ENCODE peak calls at places on chromosome 4, in eight cellular contexts. One of them, this sample, is unnamed.
A peak's percentile ranks its signal among the peaks of the same experiment; 100 is the strongest.

GRCh38 chr4:182188622-182189021 is 54.6 kb upstream of the TENM3 start:
- DNase-seq in RWPE2: no peak
- DNase-seq in CD8-positive, alpha-beta T cell: no peak
- DNase-seq in left lung: no peak
- DNase-seq in IMR-90: peak; percentile 54
- DNase-seq in K562: no peak
- DNase-seq in mucosa of descending colon: no peak
- DNase-seq in bronchial epithelial cell: no peak
- DNase-seq in this sample: no peak

GRCh38 chr4:110823251-110823650 is 200.4 kb upstream of the PITX2 start:
- DNase-seq in RWPE2: no peak
- DNase-seq in bronchial epithelial cell: peak; percentile 41
- DNase-seq in K562: no peak
- DNase-seq in IMR-90: peak; percentile 60
- DNase-seq in left lung: no peak
- DNase-seq in CD8-positive, alpha-beta T cell: no peak
- DNase-seq in mucosa of descending colon: no peak
- DNase-seq in this sample: no peak

GRCh38 chr4:89175611-89176010 is 64.3 kb downstream of the TIGD2 start:
- DNase-seq in RWPE2: no peak
- DNase-seq in CD8-positive, alpha-beta T cell: no peak
- DNase-seq in bronchial epithelial cell: no peak
- DNase-seq in mucosa of descending colon: peak; percentile 28
- DNase-seq in left lung: no peak
- DNase-seq in IMR-90: no peak
- DNase-seq in K562: no peak
- DNase-seq in this sample: no peak

GRCh38 chr4:79623125-79623905 is 215.3 kb upstream of the GK2 start:
- DNase-seq in IMR-90: peak; percentile 5
- DNase-seq in left lung: no peak
- DNase-seq in CD8-positive, alpha-beta T cell: no peak
- DNase-seq in bronchial epithelial cell: no peak
- DNase-seq in K562: no peak
- DNase-seq in RWPE2: no peak
- DNase-seq in mucosa of descending colon: no peak
- DNase-seq in this sample: no peak

GRCh38 chr4:55838356-55838755 is 15.1 kb upstream of the EXOC1 start:
- DNase-seq in mucosa of descending colon: no peak
- DNase-seq in K562: no peak
- DNase-seq in left lung: no peak
- DNase-seq in RWPE2: no peak
- DNase-seq in IMR-90: peak; percentile 5
- DNase-seq in CD8-positive, alpha-beta T cell: no peak
- DNase-seq in bronchial epithelial cell: no peak
- DNase-seq in this sample: no peak

GRCh38 chr4:59339631-59340030 is 1860.5 kb upstream of the ADGRL3 start:
- DNase-seq in bronchial epithelial cell: no peak
- DNase-seq in K562: no peak
- DNase-seq in left lung: no peak
- DNase-seq in RWPE2: no peak
- DNase-seq in mucosa of descending colon: no peak
- DNase-seq in CD8-positive, alpha-beta T cell: no peak
- DNase-seq in IMR-90: no peak
- DNase-seq in this sample: no peak

GRCh38 chr4:178917756-178918155 is 1475.5 kb upstream of the AGA start:
- DNase-seq in RWPE2: no peak
- DNase-seq in left lung: no peak
- DNase-seq in K562: no peak
- DNase-seq in mucosa of descending colon: no peak
- DNase-seq in CD8-positive, alpha-beta T cell: no peak
- DNase-seq in IMR-90: no peak
- DNase-seq in bronchial epithelial cell: no peak
- DNase-seq in this sample: no peak

GRCh38 chr4:65071532-65071931 is 598.8 kb downstream of the EPHA5 start:
- DNase-seq in mucosa of descending colon: no peak
- DNase-seq in RWPE2: no peak
- DNase-seq in CD8-positive, alpha-beta T cell: no peak
- DNase-seq in K562: no peak
- DNase-seq in IMR-90: no peak
- DNase-seq in bronchial epithelial cell: peak; percentile 43
- DNase-seq in left lung: no peak
- DNase-seq in this sample: no peak

GRCh38 chr4:89161841-89162240 is 50.5 kb downstream of the TIGD2 start:
- DNase-seq in RWPE2: no peak
- DNase-seq in CD8-positive, alpha-beta T cell: no peak
- DNase-seq in IMR-90: peak; percentile 6
- DNase-seq in bronchial epithelial cell: peak; percentile 27
- DNase-seq in mucosa of descending colon: no peak
- DNase-seq in K562: no peak
- DNase-seq in left lung: no peak
- DNase-seq in this sample: no peak

GRCh38 chr4:108725457-108725856 is 37.4 kb downstream of the ETNPPL start:
- DNase-seq in bronchial epithelial cell: no peak
- DNase-seq in K562: no peak
- DNase-seq in RWPE2: no peak
- DNase-seq in left lung: no peak
- DNase-seq in mucosa of descending colon: no peak
- DNase-seq in IMR-90: no peak
- DNase-seq in CD8-positive, alpha-beta T cell: no peak
- DNase-seq in this sample: no peak

GRCh38 chr4:109873791-109874514 is 26.0 kb downstream of the LRIT3 start:
- DNase-seq in mucosa of descending colon: no peak
- DNase-seq in CD8-positive, alpha-beta T cell: no peak
- DNase-seq in K562: no peak
- DNase-seq in RWPE2: no peak
- DNase-seq in bronchial epithelial cell: peak; percentile 75
- DNase-seq in left lung: peak; percentile 17
- DNase-seq in IMR-90: peak; percentile 2
- DNase-seq in this sample: no peak

GRCh38 chr4:137510866-137511265 is 21.4 kb downstream of the PCDH18 start:
- DNase-seq in bronchial epithelial cell: peak; percentile 82
- DNase-seq in RWPE2: no peak
- DNase-seq in CD8-positive, alpha-beta T cell: no peak
- DNase-seq in IMR-90: peak; percentile 96
- DNase-seq in mucosa of descending colon: no peak
- DNase-seq in left lung: no peak
- DNase-seq in K562: no peak
- DNase-seq in this sample: no peak

GRCh38 chr4:15233626-15234025 is 194.2 kb upstream of the C1QTNF7 start:
- DNase-seq in mucosa of descending colon: no peak
- DNase-seq in bronchial epithelial cell: no peak
- DNase-seq in RWPE2: no peak
- DNase-seq in K562: no peak
- DNase-seq in left lung: no peak
- DNase-seq in IMR-90: no peak
- DNase-seq in CD8-positive, alpha-beta T cell: no peak
- DNase-seq in this sample: no peak

GRCh38 chr4:183408791-183409190 is 35.6 kb upstream of the CDKN2AIP start:
- DNase-seq in K562: no peak
- DNase-seq in RWPE2: no peak
- DNase-seq in bronchial epithelial cell: no peak
- DNase-seq in CD8-positive, alpha-beta T cell: no peak
- DNase-seq in left lung: no peak
- DNase-seq in IMR-90: no peak
- DNase-seq in mucosa of descending colon: peak; percentile 93
- DNase-seq in this sample: no peak

GRCh38 chr4:173014113-173014558 is 154.5 kb upstream of the GALNT7 start:
- DNase-seq in bronchial epithelial cell: peak; percentile 88
- DNase-seq in mucosa of descending colon: no peak
- DNase-seq in left lung: no peak
- DNase-seq in IMR-90: peak; percentile 85
- DNase-seq in CD8-positive, alpha-beta T cell: no peak
- DNase-seq in RWPE2: no peak
- DNase-seq in K562: no peak
- DNase-seq in this sample: no peak

GRCh38 chr4:166816901-166817300 is 417.4 kb downstream of the SPOCK3 start:
- DNase-seq in mucosa of descending colon: peak; percentile 83
- DNase-seq in left lung: no peak
- DNase-seq in K562: no peak
- DNase-seq in CD8-positive, alpha-beta T cell: no peak
- DNase-seq in IMR-90: no peak
- DNase-seq in RWPE2: no peak
- DNase-seq in bronchial epithelial cell: peak; percentile 86
- DNase-seq in this sample: no peak

GRCh38 chr4:133081246-133081645 is 67.8 kb upstream of the PCDH10 start:
- DNase-seq in mucosa of descending colon: no peak
- DNase-seq in IMR-90: no peak
- DNase-seq in left lung: no peak
- DNase-seq in CD8-positive, alpha-beta T cell: no peak
- DNase-seq in K562: no peak
- DNase-seq in bronchial epithelial cell: no peak
- DNase-seq in RWPE2: no peak
- DNase-seq in this sample: no peak

GRCh38 chr4:79650794-79651431 is 242.9 kb upstream of the GK2 start:
- DNase-seq in mucosa of descending colon: no peak
- DNase-seq in IMR-90: peak; percentile 77
- DNase-seq in RWPE2: no peak
- DNase-seq in K562: no peak
- DNase-seq in CD8-positive, alpha-beta T cell: no peak
- DNase-seq in left lung: no peak
- DNase-seq in bronchial epithelial cell: peak; percentile 94
- DNase-seq in this sample: no peak

GRCh38 chr4:119020158-119020557 is 115.5 kb upstream of the MYOZ2 start:
- DNase-seq in K562: no peak
- DNase-seq in RWPE2: no peak
- DNase-seq in left lung: no peak
- DNase-seq in CD8-positive, alpha-beta T cell: no peak
- DNase-seq in bronchial epithelial cell: no peak
- DNase-seq in IMR-90: peak; percentile 80
- DNase-seq in mucosa of descending colon: no peak
- DNase-seq in this sample: no peak

GRCh38 chr4:108941914-108942379 is 179.1 kb upstream of the ETNPPL start:
- DNase-seq in left lung: no peak
- DNase-seq in K562: no peak
- DNase-seq in bronchial epithelial cell: no peak
- DNase-seq in RWPE2: no peak
- DNase-seq in CD8-positive, alpha-beta T cell: no peak
- DNase-seq in IMR-90: no peak
- DNase-seq in mucosa of descending colon: no peak
- DNase-seq in this sample: no peak

GRCh38 chr4:41814565-41814964 is 66.0 kb upstream of the PHOX2B start:
- DNase-seq in CD8-positive, alpha-beta T cell: no peak
- DNase-seq in bronchial epithelial cell: no peak
- DNase-seq in left lung: no peak
- DNase-seq in RWPE2: no peak
- DNase-seq in IMR-90: peak; percentile 21
- DNase-seq in mucosa of descending colon: peak; percentile 2
- DNase-seq in K562: no peak
- DNase-seq in this sample: no peak

GRCh38 chr4:102438873-102439614 is 62.1 kb upstream of the NFKB1 start:
- DNase-seq in RWPE2: no peak
- DNase-seq in bronchial epithelial cell: peak; percentile 96
- DNase-seq in CD8-positive, alpha-beta T cell: no peak
- DNase-seq in mucosa of descending colon: no peak
- DNase-seq in left lung: no peak
- DNase-seq in IMR-90: peak; percentile 93
- DNase-seq in K562: no peak
- DNase-seq in this sample: no peak

DNA sequence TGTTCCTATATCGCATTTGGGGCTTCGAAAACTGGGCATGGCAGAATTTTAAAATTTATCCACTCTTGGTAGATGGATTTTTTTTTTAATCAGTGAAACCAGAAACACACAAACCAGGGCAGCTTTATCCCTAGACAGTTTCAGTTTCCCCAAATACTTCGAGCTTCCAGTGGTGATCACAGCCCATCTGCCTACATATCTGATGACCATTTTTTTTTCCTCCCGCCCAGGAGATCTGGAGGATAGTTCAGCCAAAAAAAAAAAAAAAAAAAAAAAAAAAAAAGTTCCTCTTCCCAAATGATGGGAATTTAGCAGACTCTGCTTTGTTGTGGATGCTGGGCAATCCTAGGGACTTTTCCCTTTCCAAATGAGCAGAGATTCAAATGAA is 1.0 kb upstream of the TBC1D9 start:
- DNase-seq in mucosa of descending colon: no peak
- DNase-seq in IMR-90: no peak
- DNase-seq in left lung: no peak
- DNase-seq in CD8-positive, alpha-beta T cell: no peak
- DNase-seq in bronchial epithelial cell: no peak
- DNase-seq in RWPE2: no peak
- DNase-seq in K562: no peak
- DNase-seq in this sample: no peak
- TF ChIP-seq CTCF in mucosa of descending colon: no peak
- TF ChIP-seq CTCF in IMR-90: no peak
- TF ChIP-seq CTCF in left lung: no peak
- TF ChIP-seq CTCF in CD8-positive, alpha-beta T cell: no peak
- TF ChIP-seq CTCF in bronchial epithelial cell: no peak
- TF ChIP-seq CTCF in RWPE2: no peak
- TF ChIP-seq CTCF in K562: no peak
- TF ChIP-seq CTCF in this sample: no peak

GRCh38 chr4:56986952-56987351 is 8.3 kb downstream of the POLR2B start:
- DNase-seq in left lung: no peak
- DNase-seq in IMR-90: no peak
- DNase-seq in CD8-positive, alpha-beta T cell: no peak
- DNase-seq in RWPE2: no peak
- DNase-seq in mucosa of descending colon: no peak
- DNase-seq in K562: no peak
- DNase-seq in bronchial epithelial cell: no peak
- DNase-seq in this sample: no peak
- H3K36me3 ChIP-seq in left lung: no peaks in the 10 kb centered on the region
- H3K36me3 ChIP-seq in IMR-90: peaks cover 32% of the 10 kb centered on the region
- H3K36me3 ChIP-seq in CD8-positive, alpha-beta T cell: peaks cover 25% of the 10 kb centered on the region
- H3K36me3 ChIP-seq in RWPE2: peaks cover 72% of the 10 kb centered on the region
- H3K36me3 ChIP-seq in mucosa of descending colon: no peaks in the 10 kb centered on the region
- H3K36me3 ChIP-seq in K562: peaks cover 87% of the 10 kb centered on the region
- H3K36me3 ChIP-seq in bronchial epithelial cell: peaks cover 4% of the 10 kb centered on the region
- H3K36me3 ChIP-seq in this sample: peaks cover 53% of the 10 kb centered on the region

DNA sequence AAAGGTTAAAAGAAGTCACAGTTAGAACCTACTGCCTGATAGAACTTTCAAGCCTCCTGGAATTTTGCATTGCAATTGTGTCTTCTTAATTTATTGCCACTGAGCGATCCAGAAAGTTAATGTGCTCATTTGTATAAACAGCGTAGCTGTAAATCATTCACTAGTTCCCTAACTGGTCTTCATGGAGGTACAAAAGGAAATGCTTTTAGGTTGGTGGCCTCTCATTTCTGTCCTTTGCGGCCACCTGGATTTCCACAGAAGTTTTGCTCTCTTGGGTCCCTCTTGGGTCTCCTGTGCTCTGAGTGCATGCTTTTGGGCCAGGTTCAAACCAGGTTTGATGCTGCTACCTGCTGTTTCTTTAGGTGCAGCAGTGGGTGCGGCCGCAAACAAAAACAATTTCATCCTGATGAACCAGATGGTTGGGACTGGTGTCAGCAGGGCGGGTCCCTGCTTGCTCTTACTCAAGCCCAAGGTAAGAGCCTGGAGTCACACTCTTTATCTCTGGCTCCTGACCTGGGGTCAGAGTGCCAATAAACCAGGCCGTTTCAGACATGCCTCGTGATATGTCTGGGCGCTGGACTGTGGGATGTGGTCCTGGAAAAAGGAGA is 270.0 kb downstream of the PTTG2 start:
- DNase-seq in bronchial epithelial cell: peak; percentile 82
- DNase-seq in RWPE2: no peak
- DNase-seq in IMR-90: no peak
- DNase-seq in K562: peak; percentile 32
- DNase-seq in mucosa of descending colon: peak; percentile 87
- DNase-seq in CD8-positive, alpha-beta T cell: no peak
- DNase-seq in left lung: no peak
- DNase-seq in this sample: no peak
- TF ChIP-seq CTCF in bronchial epithelial cell: peak; percentile 17
- TF ChIP-seq CTCF in RWPE2: no peak
- TF ChIP-seq CTCF in IMR-90: no peak
- TF ChIP-seq CTCF in K562: no peak
- TF ChIP-seq CTCF in mucosa of descending colon: no peak
- TF ChIP-seq CTCF in CD8-positive, alpha-beta T cell: no peak
- TF ChIP-seq CTCF in left lung: no peak
- TF ChIP-seq CTCF in this sample: no peak

GRCh38 chr4:2746891-2747695 is 9.0 kb downstream of the TNIP2 start:
- DNase-seq in RWPE2: no peak
- DNase-seq in IMR-90: no peak
- DNase-seq in K562: no peak
- DNase-seq in CD8-positive, alpha-beta T cell: no peak
- DNase-seq in mucosa of descending colon: no peak
- DNase-seq in left lung: peak; percentile 69
- DNase-seq in bronchial epithelial cell: no peak
- DNase-seq in this sample: no peak
- H3K36me3 ChIP-seq in RWPE2: peaks cover 36% of the 10 kb centered on the region
- H3K36me3 ChIP-seq in IMR-90: peaks cover 48% of the 10 kb centered on the region
- H3K36me3 ChIP-seq in K562: peaks cover 61% of the 10 kb centered on the region
- H3K36me3 ChIP-seq in CD8-positive, alpha-beta T cell: peaks cover 49% of the 10 kb centered on the region
- H3K36me3 ChIP-seq in mucosa of descending colon: no peaks in the 10 kb centered on the region
- H3K36me3 ChIP-seq in left lung: no peaks in the 10 kb centered on the region
- H3K36me3 ChIP-seq in bronchial epithelial cell: peaks cover 29% of the 10 kb centered on the region
- H3K36me3 ChIP-seq in this sample: peaks cover 58% of the 10 kb centered on the region

This sample was measured in ascending aorta.